ENCODE peak calls at places on chromosomes 12 and 14, in six cellular contexts. T is esophagus muscularis mucosa, R is endothelial cell of umbilical vein, A is GM23338, Y is stomach, D is transverse colon. I is an unnamed sample. For H3K4me1, the result is how much of the 10 kb centered on the place peaks cover.

GRCh38 chr14:76126066-76126465 is 25.7 kb upstream of the GPATCH2L start:
- DNase-seq in T (no peak), R (no peak), A (no peak), Y (no peak), D (no peak), I (no peak)

GRCh38 chr14:75993567-75994041 is 8.0 kb downstream of the IFT43 start:
- DNase-seq in T (no peak), R (no peak), A (no peak), Y (no peak), D (no peak), I (no peak)

GRCh38 chr12:80941916-80942315 is 4.2 kb upstream of the LIN7A start:
- DNase-seq in T (no peak), R (no peak), A (no peak), Y (no peak), D (no peak), I (no peak)

GRCh38 chr14:104339829-104340228 is 201.4 kb downstream of the KIF26A start:
- DNase-seq in T (no peak), R (no peak), A (no peak), Y (no peak), D (no peak), I (no peak)

GRCh38 chr12:76329163-76329562 is 19.1 kb downstream of the BBS10 start:
- DNase-seq in T (no peak), R (peak), A (no peak), Y (no peak), D (no peak), I (no peak)

GRCh38 chr14:51094282-51094821 is 553 bp downstream of the TRIM9 start:
- DNase-seq in T (no peak), R (no peak), A (peak), Y (no peak), D (no peak), I (peak)

GRCh38 chr12:57616383-57617101 is 5.3 kb downstream of the ARHGEF25 start:
- DNase-seq in T (no peak), R (no peak), A (no peak), Y (no peak), D (no peak), I (peak)

GRCh38 chr14:64942531-64943111 is at the start of gene GPX2:
- DNase-seq in T (peak), R (no peak), A (no peak), Y (peak), D (peak), I (no peak)

GRCh38 chr14:53634793-53635192 is 321.8 kb downstream of the BMP4 start:
- DNase-seq in T (no peak), R (no peak), A (no peak), Y (no peak), D (no peak), I (no peak)

GRCh38 chr12:18567787-18568186 is 170.0 kb downstream of the PLCZ1 start:
- DNase-seq in T (no peak), R (no peak), A (no peak), Y (no peak), D (no peak), I (no peak)

GRCh38 chr14:89672636-89673279 is 255.7 kb upstream of the FOXN3 start:
- DNase-seq in T (no peak), R (no peak), A (no peak), Y (peak), D (peak), I (no peak)

GRCh38 chr12:64392221-64392620 is 1.7 kb upstream of the C12orf56 start:
- DNase-seq in T (no peak), R (peak), A (peak), Y (no peak), D (no peak), I (no peak)

GRCh38 chr12:74689929-74690328 is 152.3 kb downstream of the ATXN7L3B start:
- DNase-seq in T (no peak), R (no peak), A (no peak), Y (no peak), D (no peak), I (no peak)

GRCh38 chr12:16586350-16587109 is 19.4 kb downstream of the LMO3 start:
- DNase-seq in T (no peak), R (no peak), A (no peak), Y (no peak), D (no peak), I (peak)

GRCh38 chr14:78088941-78089340 is 81.2 kb upstream of the NRXN3 start:
- DNase-seq in T (no peak), R (no peak), A (peak), Y (no peak), D (no peak), I (no peak)

GRCh38 chr12:53973093-53974042 is at the start of gene HOXC11:
- DNase-seq in T (no peak), R (no peak), A (peak), Y (no peak), D (no peak), I (no peak)

GRCh38 chr12:80829767-80830166 is 108.0 kb downstream of the LIN7A start:
- DNase-seq in T (no peak), R (no peak), A (no peak), Y (no peak), D (no peak), I (no peak)

GRCh38 chr14:83071888-83072501 is 1538.3 kb upstream of the SEL1L start:
- DNase-seq in T (no peak), R (no peak), A (peak), Y (no peak), D (no peak), I (no peak)

GRCh38 chr12:51722387-51722786 is 126.1 kb downstream of the FIGNL2 start:
- DNase-seq in T (no peak), R (no peak), A (no peak), Y (no peak), D (no peak), I (no peak)

GRCh38 chr14:42110167-42110566 is 503.5 kb downstream of the LRFN5 start:
- DNase-seq in T (no peak), R (no peak), A (peak), Y (no peak), D (no peak), I (no peak)

GRCh38 chr14:23573384-23573783 is 5.2 kb downstream of the JPH4 start:
- DNase-seq in T (no peak), R (no peak), A (no peak), Y (peak), D (no peak), I (peak)

GRCh38 chr14:96598332-96598928 is 96.2 kb downstream of the PAPOLA start:
- DNase-seq in T (no peak), R (no peak), A (no peak), Y (no peak), D (no peak), I (no peak)

GRCh38 chr14:104930526-104931322 is 6.0 kb downstream of the PLD4 start:
- DNase-seq in T (no peak), R (no peak), A (no peak), Y (no peak), D (no peak), I (peak)

GRCh38 chr12:88036368-88036965 is 7.3 kb upstream of the C12orf50 start:
- DNase-seq in T (no peak), R (peak), A (no peak), Y (no peak), D (no peak), I (no peak)

GRCh38 chr12:46388427-46388992 is 15.9 kb upstream of the SLC38A2 start:
- DNase-seq in T (no peak), R (peak), A (no peak), Y (no peak), D (no peak), I (no peak)

GRCh38 chr12:16610743-16611142 is 4.8 kb upstream of the LMO3 start:
- DNase-seq in T (no peak), R (no peak), A (no peak), Y (no peak), D (no peak), I (no peak)

GRCh38 chr12:102480401-102480800 is at the start of gene IGF1:
- DNase-seq in T (no peak), R (peak), A (peak), Y (no peak), D (no peak), I (no peak)

GRCh38 chr14:54490448-54490805 is 1.6 kb upstream of the GMFB start:
- DNase-seq in T (no peak), R (no peak), A (no peak), Y (no peak), D (no peak), I (no peak)

GRCh38 chr14:32509632-32510187 is 180.6 kb downstream of the AKAP6 start:
- DNase-seq in T (no peak), R (peak), A (no peak), Y (peak), D (peak), I (peak)

GRCh38 chr12:49905718-49906314 is 2.1 kb upstream of the FAIM2 start:
- DNase-seq in T (no peak), R (no peak), A (no peak), Y (no peak), D (no peak), I (peak)

GRCh38 chr12:52175411-52176350 is 16.1 kb downstream of the KRT80 start:
- DNase-seq in T (no peak), R (peak), A (no peak), Y (no peak), D (no peak), I (no peak)

GRCh38 chr14:80055912-80056801 is 155.1 kb downstream of the DIO2 start:
- DNase-seq in T (no peak), R (peak), A (peak), Y (peak), D (peak), I (no peak)

GRCh38 chr14:41636492-41637392 is 30.1 kb downstream of the LRFN5 start:
- DNase-seq in T (no peak), R (no peak), A (peak), Y (no peak), D (no peak), I (no peak)

GRCh38 chr12:22562187-22563028 is 18.1 kb upstream of the C2CD5 start:
- DNase-seq in T (no peak), R (no peak), A (no peak), Y (no peak), D (no peak), I (no peak)

GRCh38 chr12:46886541-46887041 is 60.8 kb upstream of the SLC38A4 start:
- DNase-seq in T (no peak), R (no peak), A (no peak), Y (no peak), D (no peak), I (no peak)

GRCh38 chr12:118682656-118683055 is 298.7 kb upstream of the SRRM4 start:
- DNase-seq in T (no peak), R (no peak), A (no peak), Y (no peak), D (no peak), I (no peak)

GRCh38 chr12:114314403-114314802 is 91.5 kb downstream of the TBX5 start:
- DNase-seq in T (no peak), R (no peak), A (no peak), Y (no peak), D (no peak), I (no peak)

GRCh38 chr12:50042693-50043092 is 14.7 kb upstream of the ASIC1 start:
- DNase-seq in T (no peak), R (no peak), A (no peak), Y (no peak), D (no peak), I (no peak)

GRCh38 chr12:34402899-34403705 is 380.8 kb downstream of the ALG10 start:
- DNase-seq in T (peak), R (no peak), A (no peak), Y (peak), D (peak), I (peak)

GRCh38 chr14:101228949-101229541 is 325.5 kb upstream of the RTL1 start:
- DNase-seq in T (no peak), R (no peak), A (no peak), Y (no peak), D (no peak), I (no peak)

DNA sequence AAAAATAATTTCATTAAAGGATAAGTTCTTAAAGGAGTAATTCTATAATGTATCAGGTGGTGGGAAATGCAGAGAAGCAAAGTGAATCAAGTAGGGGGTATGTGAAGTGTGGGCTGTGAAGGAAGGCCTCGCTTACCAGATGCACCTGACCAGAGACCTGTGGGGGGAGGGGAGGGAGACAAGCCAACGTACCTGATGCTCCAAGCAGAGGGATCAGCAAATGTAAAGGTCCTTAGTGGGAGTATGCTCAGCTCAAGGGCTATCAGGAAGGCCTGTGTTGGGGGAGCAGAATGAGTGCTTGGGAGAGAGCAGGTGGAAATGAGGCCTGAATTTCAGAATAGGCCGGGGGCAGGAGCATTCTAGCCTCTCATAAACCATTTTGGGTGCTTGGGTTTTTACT is 57.1 kb downstream of the ANO4 start:
- DNase-seq in T (no peak), R (no peak), A (peak), Y (no peak), D (no peak), I (no peak)
- H3K4me1 ChIP-seq in T (under half), R (under half), A (under half), Y (under half), D (under half), I (under half)

DNA sequence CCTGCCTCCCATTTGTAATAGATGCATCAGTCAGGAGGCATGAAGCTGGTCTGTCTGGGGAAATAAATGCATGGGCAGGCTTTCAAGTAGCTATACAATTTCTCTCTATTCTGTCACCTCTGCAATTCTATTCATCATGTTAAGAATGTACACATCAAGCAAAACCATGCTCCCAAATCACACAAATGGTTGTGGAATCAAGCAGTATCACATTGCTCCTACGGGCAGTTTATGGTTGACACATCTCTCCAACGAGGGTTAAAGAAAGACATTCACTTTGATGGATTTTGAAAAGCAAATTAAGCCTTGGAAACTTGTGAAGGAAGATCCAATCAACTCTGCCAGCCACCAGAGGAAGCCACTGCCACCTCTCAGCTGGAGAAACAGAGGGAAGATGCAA is 1277.4 kb upstream of the TMEM132C start:
- DNase-seq in T (no peak), R (no peak), A (no peak), Y (no peak), D (no peak), I (no peak)
- TF ChIP-seq POLR2AphosphoS5 in T (no peak), R (no peak), A (no peak), Y (no peak), D (no peak), I (no peak)

GRCh38 chr14:95320076-95320895 is 578 bp upstream of the CLMN start:
- DNase-seq in T (no peak), R (no peak), A (peak), Y (no peak), D (no peak), I (peak)
- H3K27ac ChIP-seq in T (peak), R (no peak), A (no peak), Y (peak), D (peak), I (peak)

GRCh38 chr12:131049002-131049401 is 95.3 kb downstream of the ADGRD1 start:
- DNase-seq in T (no peak), R (no peak), A (no peak), Y (no peak), D (no peak), I (no peak)

GRCh38 chr12:131048611-131048990 is 94.9 kb downstream of the ADGRD1 start:
- DNase-seq in T (no peak), R (no peak), A (no peak), Y (no peak), D (no peak), I (no peak)

GRCh38 chr12:131049569-131050339 is 96.0 kb downstream of the ADGRD1 start:
- DNase-seq in T (no peak), R (no peak), A (no peak), Y (no peak), D (no peak), I (no peak)

GRCh38 chr12:131046813-131047788 is 93.4 kb downstream of the ADGRD1 start:
- DNase-seq in T (no peak), R (no peak), A (no peak), Y (no peak), D (no peak), I (peak)

GRCh38 chr12:131047789-131048610 is 94.3 kb downstream of the ADGRD1 start:
- DNase-seq in T (no peak), R (no peak), A (no peak), Y (no peak), D (no peak), I (no peak)
- H3K4me1 ChIP-seq in T (under half), R (under half), A (under half), Y (under half), D (under half), I (under half)

GRCh38 chr14:71240154-71240553 is 332.9 kb downstream of the PCNX1 start:
- DNase-seq in T (no peak), R (no peak), A (no peak), Y (no peak), D (no peak), I (no peak)
- TF ChIP-seq POLR2AphosphoS5 in T (no peak), R (no peak), A (no peak), Y (no peak), D (no peak), I (no peak)

DNA sequence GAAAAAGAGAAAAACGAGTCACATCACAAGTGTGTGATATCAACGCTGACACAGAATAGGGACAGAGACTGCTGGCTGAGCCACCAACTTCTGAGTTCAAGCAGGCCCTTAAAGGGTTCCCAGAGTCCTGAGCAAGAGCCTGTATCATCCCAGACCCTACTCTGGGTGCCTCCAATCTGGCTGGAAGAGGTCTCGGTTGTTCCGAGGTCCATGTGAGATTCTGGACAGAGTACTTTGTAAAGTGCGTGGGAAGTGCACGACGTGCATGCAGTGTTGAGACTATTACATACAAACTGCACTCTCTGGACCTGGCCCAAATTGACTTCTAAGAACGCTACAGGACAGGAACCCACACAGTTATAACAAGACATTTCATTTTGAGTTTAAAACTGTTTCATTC is 40.6 kb downstream of the MOK start:
- DNase-seq in T (no peak), R (no peak), A (no peak), Y (no peak), D (no peak), I (no peak)
- H3K27ac ChIP-seq in T (peak), R (no peak), A (no peak), Y (peak), D (no peak), I (no peak)

DNA sequence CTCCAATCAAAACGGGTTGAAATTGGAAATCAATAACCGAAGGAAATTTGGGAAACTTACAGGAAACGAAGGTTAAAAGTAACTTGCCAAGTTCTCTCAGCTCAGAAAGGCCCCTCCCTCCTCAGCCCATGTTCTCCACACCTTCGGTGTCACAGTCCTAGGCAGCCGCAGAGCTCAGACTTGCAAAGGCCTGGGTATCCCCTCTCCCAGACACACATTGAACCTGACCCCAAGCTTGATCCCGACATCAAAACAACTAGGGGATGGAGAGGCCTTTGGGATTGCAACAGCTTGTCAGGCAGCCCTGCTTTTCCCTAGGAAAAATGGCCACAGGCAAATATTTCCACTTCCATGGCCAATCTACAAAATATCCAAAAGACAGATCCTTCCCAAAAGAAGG is 35.5 kb upstream of the PNMA1 start:
- DNase-seq in T (no peak), R (no peak), A (no peak), Y (no peak), D (no peak), I (no peak)
- H3K4me1 ChIP-seq in T (half or more), R (half or more), A (under half), Y (half or more), D (half or more), I (under half)

I was measured in sigmoid colon.